ENCODE peak calls at places on chromosome 9, in five cellular contexts. One of them, this sample, is unnamed.

GRCh38 chr9:93087971-93088655 is 7.9 kb upstream of the CARD19 start:
- DNase-seq in transverse colon: no peak
- DNase-seq in B cell: no peak
- DNase-seq in osteocyte: peak
- DNase-seq in sigmoid colon: peak
- DNase-seq in this sample: no peak

GRCh38 chr9:129944501-129945116 is 98.4 kb downstream of the FNBP1 start:
- DNase-seq in transverse colon: no peak
- DNase-seq in B cell: no peak
- DNase-seq in osteocyte: no peak
- DNase-seq in sigmoid colon: no peak
- DNase-seq in this sample: no peak

GRCh38 chr9:93090091-93090655 is 5.8 kb upstream of the CARD19 start:
- DNase-seq in transverse colon: no peak
- DNase-seq in B cell: no peak
- DNase-seq in osteocyte: peak
- DNase-seq in sigmoid colon: peak
- DNase-seq in this sample: no peak

GRCh38 chr9:90659626-90660364 is 17.2 kb upstream of the DIRAS2 start:
- DNase-seq in transverse colon: no peak
- DNase-seq in B cell: no peak
- DNase-seq in osteocyte: no peak
- DNase-seq in sigmoid colon: no peak
- DNase-seq in this sample: no peak

GRCh38 chr9:6924988-6925563 is 167.3 kb downstream of the KDM4C start:
- DNase-seq in transverse colon: no peak
- DNase-seq in B cell: no peak
- DNase-seq in osteocyte: no peak
- DNase-seq in sigmoid colon: no peak
- DNase-seq in this sample: no peak

GRCh38 chr9:112755675-112756074 is 5.1 kb downstream of the SNX30 start:
- DNase-seq in transverse colon: no peak
- DNase-seq in B cell: no peak
- DNase-seq in osteocyte: no peak
- DNase-seq in sigmoid colon: no peak
- DNase-seq in this sample: no peak

GRCh38 chr9:132372177-132373095 is 17.6 kb upstream of the SETX start:
- DNase-seq in transverse colon: peak
- DNase-seq in B cell: no peak
- DNase-seq in osteocyte: no peak
- DNase-seq in sigmoid colon: peak
- DNase-seq in this sample: no peak

GRCh38 chr9:87874320-87874655 is 8.4 kb upstream of the SPATA31E1 start:
- DNase-seq in transverse colon: no peak
- DNase-seq in B cell: no peak
- DNase-seq in osteocyte: no peak
- DNase-seq in sigmoid colon: no peak
- DNase-seq in this sample: no peak

GRCh38 chr9:122127396-122127798 is 32.2 kb downstream of the NDUFA8 start:
- DNase-seq in transverse colon: no peak
- DNase-seq in B cell: no peak
- DNase-seq in osteocyte: no peak
- DNase-seq in sigmoid colon: peak
- DNase-seq in this sample: no peak

GRCh38 chr9:33480976-33481375 is 7.3 kb upstream of the NOL6 start:
- DNase-seq in transverse colon: no peak
- DNase-seq in B cell: no peak
- DNase-seq in osteocyte: no peak
- DNase-seq in sigmoid colon: no peak
- DNase-seq in this sample: no peak

GRCh38 chr9:96436063-96436455 is 13.9 kb upstream of the HABP4 start:
- DNase-seq in transverse colon: no peak
- DNase-seq in B cell: no peak
- DNase-seq in osteocyte: no peak
- DNase-seq in sigmoid colon: no peak
- DNase-seq in this sample: no peak

DNA sequence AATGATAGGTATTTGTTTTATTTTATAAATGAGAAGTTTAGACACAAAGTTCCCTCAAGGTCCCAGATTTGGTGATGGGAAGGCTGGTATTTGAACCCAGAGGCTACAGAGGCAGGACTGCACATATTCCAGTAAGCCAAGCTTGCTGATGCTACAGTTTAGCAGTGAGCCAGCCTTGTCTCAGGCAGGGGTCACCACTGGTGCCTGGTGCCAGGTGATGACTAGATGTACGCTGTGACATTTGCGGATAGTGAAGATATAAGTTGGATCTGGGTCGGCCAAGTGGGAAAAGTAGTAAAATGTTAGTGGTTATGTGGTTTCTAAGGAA is 143.9 kb downstream of the AOPEP start:
- DNase-seq in transverse colon: no peak
- DNase-seq in B cell: no peak
- DNase-seq in osteocyte: no peak
- DNase-seq in sigmoid colon: no peak
- DNase-seq in this sample: no peak
- TF ChIP-seq CTCF in transverse colon: no peak
- TF ChIP-seq CTCF in B cell: no peak
- TF ChIP-seq CTCF in osteocyte: no peak
- TF ChIP-seq CTCF in sigmoid colon: no peak
- TF ChIP-seq CTCF in this sample: no peak

GRCh38 chr9:108600896-108601295 is 254.9 kb downstream of the ACTL7B start:
- DNase-seq in transverse colon: no peak
- DNase-seq in B cell: no peak
- DNase-seq in osteocyte: no peak
- DNase-seq in sigmoid colon: no peak
- DNase-seq in this sample: no peak

GRCh38 chr9:108603141-108603540 is 252.6 kb downstream of the ACTL7B start:
- DNase-seq in transverse colon: no peak
- DNase-seq in B cell: no peak
- DNase-seq in osteocyte: no peak
- DNase-seq in sigmoid colon: no peak
- DNase-seq in this sample: no peak

DNA sequence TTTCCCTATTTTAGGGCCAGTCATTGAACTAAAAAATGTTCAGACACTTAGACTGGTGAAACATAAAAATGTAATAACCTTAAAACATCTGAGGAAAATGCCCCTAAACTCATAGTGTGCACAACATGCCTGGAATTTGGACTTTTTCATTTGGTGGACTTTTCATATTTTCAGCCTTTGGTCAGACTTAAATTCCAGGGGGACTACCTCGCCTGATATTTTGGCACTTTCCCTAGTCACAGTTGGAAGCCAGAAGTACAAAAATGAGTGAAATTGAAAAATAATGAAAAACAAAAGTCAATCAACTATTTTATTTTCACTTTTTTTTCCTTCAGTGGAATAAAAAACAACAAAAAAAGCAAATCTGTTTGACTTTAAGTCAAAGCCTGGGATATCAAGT is 256.2 kb downstream of the ACTL7B start:
- DNase-seq in transverse colon: no peak
- DNase-seq in B cell: no peak
- DNase-seq in osteocyte: no peak
- DNase-seq in sigmoid colon: no peak
- DNase-seq in this sample: no peak
- TF ChIP-seq CTCF in transverse colon: no peak
- TF ChIP-seq CTCF in B cell: no peak
- TF ChIP-seq CTCF in osteocyte: no peak
- TF ChIP-seq CTCF in sigmoid colon: no peak
- TF ChIP-seq CTCF in this sample: no peak

GRCh38 chr9:86546712-86547111 is 192.5 kb upstream of the TUT7 start:
- DNase-seq in transverse colon: no peak
- DNase-seq in B cell: no peak
- DNase-seq in osteocyte: no peak
- DNase-seq in sigmoid colon: no peak
- DNase-seq in this sample: no peak
- TF ChIP-seq CTCF in transverse colon: no peak
- TF ChIP-seq CTCF in B cell: no peak
- TF ChIP-seq CTCF in osteocyte: no peak
- TF ChIP-seq CTCF in sigmoid colon: no peak
- TF ChIP-seq CTCF in this sample: no peak

GRCh38 chr9:26955921-26956886 is at the start of gene IFT74:
- DNase-seq in transverse colon: peak
- DNase-seq in B cell: peak
- DNase-seq in osteocyte: peak
- DNase-seq in sigmoid colon: peak
- DNase-seq in this sample: peak

GRCh38 chr9:26951794-26952193 is 4.4 kb upstream of the IFT74 start:
- DNase-seq in transverse colon: no peak
- DNase-seq in B cell: no peak
- DNase-seq in osteocyte: no peak
- DNase-seq in sigmoid colon: no peak
- DNase-seq in this sample: no peak

GRCh38 chr9:26950521-26950920 is 3.5 kb upstream of the PLAA start:
- DNase-seq in transverse colon: no peak
- DNase-seq in B cell: no peak
- DNase-seq in osteocyte: no peak
- DNase-seq in sigmoid colon: no peak
- DNase-seq in this sample: no peak

GRCh38 chr9:26955222-26955903 is 849 bp upstream of the IFT74 start:
- DNase-seq in transverse colon: peak
- DNase-seq in B cell: no peak
- DNase-seq in osteocyte: no peak
- DNase-seq in sigmoid colon: no peak
- DNase-seq in this sample: no peak

GRCh38 chr9:26954050-26954508 is 2.1 kb upstream of the IFT74 start:
- DNase-seq in transverse colon: no peak
- DNase-seq in B cell: no peak
- DNase-seq in osteocyte: no peak
- DNase-seq in sigmoid colon: no peak
- DNase-seq in this sample: no peak
- TF ChIP-seq CTCF in transverse colon: no peak
- TF ChIP-seq CTCF in B cell: no peak
- TF ChIP-seq CTCF in osteocyte: no peak
- TF ChIP-seq CTCF in sigmoid colon: no peak
- TF ChIP-seq CTCF in this sample: no peak

GRCh38 chr9:127349483-127350127 is 47.4 kb upstream of the SLC2A8 start:
- DNase-seq in transverse colon: no peak
- DNase-seq in B cell: peak
- DNase-seq in osteocyte: no peak
- DNase-seq in sigmoid colon: no peak
- DNase-seq in this sample: no peak

GRCh38 chr9:127346584-127346983 is 50.4 kb upstream of the SLC2A8 start:
- DNase-seq in transverse colon: no peak
- DNase-seq in B cell: peak
- DNase-seq in osteocyte: no peak
- DNase-seq in sigmoid colon: no peak
- DNase-seq in this sample: no peak

GRCh38 chr9:127351182-127352166 is 45.5 kb upstream of the SLC2A8 start:
- DNase-seq in transverse colon: no peak
- DNase-seq in B cell: peak
- DNase-seq in osteocyte: no peak
- DNase-seq in sigmoid colon: no peak
- DNase-seq in this sample: no peak

GRCh38 chr9:127345566-127345965 is 51.4 kb upstream of the SLC2A8 start:
- DNase-seq in transverse colon: no peak
- DNase-seq in B cell: peak
- DNase-seq in osteocyte: no peak
- DNase-seq in sigmoid colon: no peak
- DNase-seq in this sample: no peak

DNA sequence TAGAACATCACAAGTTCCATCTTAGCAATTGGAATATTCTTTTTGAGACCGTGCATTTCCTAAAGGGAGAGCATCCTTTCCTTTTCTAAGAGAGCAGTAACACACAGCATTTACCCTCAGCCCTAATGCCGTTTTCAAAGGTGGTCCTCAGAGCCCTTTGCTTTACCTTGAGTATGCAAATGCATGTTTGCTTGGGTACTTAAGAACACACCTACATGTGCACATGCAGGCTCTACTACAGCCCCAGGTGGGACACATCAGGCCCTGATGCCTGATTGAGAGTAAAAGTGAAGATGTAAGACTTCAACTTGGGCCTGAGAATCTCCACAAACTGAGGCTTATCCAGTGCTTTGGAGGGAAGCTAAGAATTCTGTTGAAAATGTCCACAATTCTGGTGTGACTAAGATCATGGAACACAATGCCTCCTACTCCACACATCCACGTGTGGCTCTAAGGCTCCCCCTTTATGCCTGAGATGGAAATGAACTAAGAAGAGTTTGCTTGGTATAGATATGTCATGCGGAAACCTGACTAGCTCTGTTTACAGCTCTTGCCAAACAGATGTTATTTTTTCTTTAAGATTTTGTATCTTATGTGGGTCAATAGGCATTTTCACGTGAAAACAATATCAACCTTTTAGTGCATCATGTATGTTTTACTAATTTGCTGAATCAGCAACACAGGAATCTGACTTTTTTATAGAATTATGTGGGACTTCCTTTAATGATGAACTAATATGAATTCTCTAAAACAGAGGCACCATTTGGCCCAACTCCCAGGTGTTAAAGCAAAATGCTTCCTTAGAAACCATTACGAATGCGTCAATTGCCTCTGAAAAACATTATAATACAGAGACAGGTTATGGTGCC is 48.9 kb upstream of the SLC2A8 start:
- DNase-seq in transverse colon: no peak
- DNase-seq in B cell: peak
- DNase-seq in osteocyte: no peak
- DNase-seq in sigmoid colon: no peak
- DNase-seq in this sample: no peak
- TF ChIP-seq CTCF in transverse colon: peak
- TF ChIP-seq CTCF in B cell: no peak
- TF ChIP-seq CTCF in osteocyte: peak
- TF ChIP-seq CTCF in sigmoid colon: peak
- TF ChIP-seq CTCF in this sample: no peak

This sample was measured in neural crest cell.